ENCODE peak calls at places on chromosomes 2 and 18, in ten cellular contexts. A, M, K, P, C, H, Z, S, F and V are unnamed samples.

GRCh38 chr2:202064206-202064880 is 8.7 kb upstream of the KIAA2012 start:
- DNase-seq in A (no peak), M (peak; percentile 88), K (peak; percentile 71), P (no peak), C (peak; percentile 67), H (peak; percentile 2), Z (no peak), S (peak; percentile 70), F (peak; percentile 32), V (no peak)

GRCh38 chr2:200613692-200614091 is 27.9 kb downstream of the AOX1 start:
- DNase-seq in A (no peak), M (no peak), K (no peak), P (no peak), C (no peak), H (no peak), Z (no peak), S (no peak), F (no peak), V (peak; percentile 69)

GRCh38 chr2:240432820-240433801 is 2.4 kb upstream of the GPC1 start:
- DNase-seq in A (no peak), M (no peak), K (no peak), P (peak; percentile 11), C (no peak), H (no peak), Z (peak; percentile 13), S (peak; percentile 40), F (no peak), V (no peak)

GRCh38 chr2:41900299-41900698 is 147.5 kb upstream of the PKDCC start:
- DNase-seq in A (no peak), M (no peak), K (no peak), P (no peak), C (no peak), H (no peak), Z (no peak), S (no peak), F (no peak), V (no peak)

GRCh38 chr2:201781583-201782051 is 884 bp upstream of the ALS2 start:
- DNase-seq in A (no peak), M (no peak), K (no peak), P (no peak), C (no peak), H (peak; percentile 9), Z (peak; percentile 34), S (no peak), F (no peak), V (no peak)

GRCh38 chr2:63614983-63615945 is 26.5 kb downstream of the MDH1 start:
- DNase-seq in A (no peak), M (peak; percentile 66), K (peak; percentile 31), P (no peak), C (no peak), H (peak; percentile 57), Z (no peak), S (peak; percentile 85), F (peak; percentile 99), V (no peak)

GRCh38 chr2:210002158-210003157 is at the start of gene RPE:
- DNase-seq in A (peak; percentile 87), M (peak; percentile 94), K (peak; percentile 75), P (peak; percentile 97), C (peak; percentile 70), H (peak; percentile 89), Z (peak; percentile 97), S (peak; percentile 99), F (peak; percentile 97), V (peak; percentile 98)

GRCh38 chr2:11955314-11955713 is 208.9 kb downstream of the LPIN1 start:
- DNase-seq in A (no peak), M (no peak), K (no peak), P (no peak), C (no peak), H (no peak), Z (no peak), S (no peak), F (no peak), V (no peak)

GRCh38 chr2:68548396-68548795 is 81.0 kb downstream of the APLF start:
- DNase-seq in A (no peak), M (no peak), K (no peak), P (no peak), C (no peak), H (no peak), Z (no peak), S (no peak), F (no peak), V (no peak)

GRCh38 chr2:226674123-226674522 is 125.5 kb downstream of the IRS1 start:
- DNase-seq in A (no peak), M (no peak), K (no peak), P (no peak), C (no peak), H (no peak), Z (no peak), S (no peak), F (no peak), V (no peak)

GRCh38 chr2:174333502-174334277 is 1.1 kb upstream of the SP9 start:
- DNase-seq in A (no peak), M (no peak), K (no peak), P (no peak), C (no peak), H (no peak), Z (no peak), S (peak; percentile 76), F (peak; percentile 51), V (no peak)

GRCh38 chr18:48133675-48134251 is 203.3 kb upstream of the SMAD2 start:
- DNase-seq in A (no peak), M (no peak), K (peak; percentile 9), P (no peak), C (no peak), H (peak; percentile 66), Z (no peak), S (no peak), F (no peak), V (no peak)

GRCh38 chr2:175446201-175446600 is 264.7 kb upstream of the ATP5MC3 start:
- DNase-seq in A (no peak), M (no peak), K (no peak), P (no peak), C (no peak), H (no peak), Z (no peak), S (no peak), F (no peak), V (no peak)

GRCh38 chr18:986071-986470 is 81.4 kb downstream of the ADCYAP1 start:
- DNase-seq in A (no peak), M (no peak), K (no peak), P (no peak), C (no peak), H (no peak), Z (no peak), S (peak; percentile 66), F (peak; percentile 25), V (peak; percentile 48)

GRCh38 chr18:987325-988186 is 82.9 kb downstream of the ADCYAP1 start:
- DNase-seq in A (no peak), M (no peak), K (peak; percentile 16), P (no peak), C (no peak), H (peak; percentile 25), Z (no peak), S (no peak), F (no peak), V (no peak)

GRCh38 chr18:986552-986951 is 81.9 kb downstream of the ADCYAP1 start:
- DNase-seq in A (no peak), M (no peak), K (no peak), P (no peak), C (no peak), H (no peak), Z (no peak), S (no peak), F (no peak), V (no peak)

GRCh38 chr18:984004-984403 is 79.3 kb downstream of the ADCYAP1 start:
- DNase-seq in A (no peak), M (no peak), K (no peak), P (no peak), C (no peak), H (no peak), Z (no peak), S (no peak), F (no peak), V (no peak)

GRCh38 chr18:985301-985700 is 80.6 kb downstream of the ADCYAP1 start:
- DNase-seq in A (peak; percentile 31), M (no peak), K (no peak), P (peak; percentile 15), C (no peak), H (no peak), Z (no peak), S (peak; percentile 67), F (peak; percentile 52), V (peak; percentile 67)
- H3K4me3 ChIP-seq in A (no peak overlapping the region), M (no peak overlapping the region), K (no peak overlapping the region), P (no peak overlapping the region), C (no peak overlapping the region), H (no peak overlapping the region), Z (no peak overlapping the region), S (no peak overlapping the region), F (no peak overlapping the region), V (peak overlapping the region; percentile 16)

DNA sequence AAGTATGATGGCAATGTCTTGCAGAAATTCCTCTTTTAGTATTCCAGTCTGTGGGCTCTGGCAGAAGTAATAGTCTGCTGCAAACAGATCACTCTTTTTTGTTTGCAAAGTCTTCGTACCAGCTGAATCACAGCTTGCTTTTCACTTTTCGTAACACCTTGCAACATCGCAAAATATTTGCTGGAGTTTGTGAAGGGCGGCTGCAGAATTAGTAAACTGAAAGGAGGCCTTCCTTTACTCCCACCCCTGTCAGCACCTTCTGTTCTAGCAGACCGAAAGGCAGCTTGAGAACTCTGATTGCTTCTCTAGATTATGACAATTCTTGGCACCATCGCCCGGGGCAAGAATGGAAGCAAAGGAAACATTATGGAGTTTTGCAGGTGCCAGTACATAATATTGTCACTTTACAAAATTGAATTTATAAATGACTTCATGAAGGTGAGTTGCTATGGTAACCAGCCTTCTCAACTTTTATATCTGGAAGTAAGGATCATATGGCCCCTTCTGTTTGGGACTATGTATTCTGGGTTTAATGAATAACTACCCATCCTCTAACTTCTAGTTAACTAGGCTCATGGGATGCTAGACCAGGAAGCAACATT is 168.9 kb downstream of the TMEM247 start:
- DNase-seq in A (no peak), M (no peak), K (no peak), P (no peak), C (no peak), H (peak; percentile 25), Z (peak; percentile 33), S (no peak), F (no peak), V (no peak)
- H3K4me3 ChIP-seq in A (no peak overlapping the region), M (no peak overlapping the region), K (no peak overlapping the region), P (no peak overlapping the region), C (no peak overlapping the region), H (peak overlapping the region; percentile 14), Z (no peak overlapping the region), S (no peak overlapping the region), F (no peak overlapping the region), V (no peak overlapping the region)

DNA sequence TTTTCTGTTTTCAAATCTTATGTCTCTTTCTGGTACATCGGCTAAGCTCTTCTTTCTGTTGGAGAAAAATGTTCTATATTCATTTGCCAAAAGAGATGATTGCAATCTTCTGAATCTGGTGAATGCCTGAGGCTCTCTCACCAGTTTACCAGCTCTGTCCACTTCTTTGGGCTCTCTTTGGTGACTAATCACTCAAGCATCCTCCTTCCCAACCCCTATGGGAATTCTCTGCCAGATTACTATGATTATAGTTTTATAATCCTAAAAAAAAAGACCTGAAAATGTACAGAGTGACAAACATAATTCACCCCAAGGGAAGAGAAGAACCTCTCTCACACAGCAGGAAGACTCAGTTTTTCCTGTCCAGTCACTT is 187.3 kb downstream of the CAMKMT start:
- DNase-seq in A (no peak), M (no peak), K (peak; percentile 23), P (no peak), C (peak; percentile 30), H (peak; percentile 68), Z (no peak), S (no peak), F (peak; percentile 74), V (no peak)
- H3K4me3 ChIP-seq in A (no peak overlapping the region), M (no peak overlapping the region), K (no peak overlapping the region), P (no peak overlapping the region), C (no peak overlapping the region), H (peak overlapping the region; percentile 32), Z (no peak overlapping the region), S (no peak overlapping the region), F (no peak overlapping the region), V (no peak overlapping the region)

GRCh38 chr2:224136394-224136793 is 97.3 kb upstream of the SERPINE2 start:
- DNase-seq in A (no peak), M (no peak), K (no peak), P (no peak), C (no peak), H (no peak), Z (no peak), S (no peak), F (no peak), V (no peak)
- H3K4me3 ChIP-seq in A (no peak overlapping the region), M (no peak overlapping the region), K (no peak overlapping the region), P (no peak overlapping the region), C (no peak overlapping the region), H (no peak overlapping the region), Z (no peak overlapping the region), S (no peak overlapping the region), F (no peak overlapping the region), V (no peak overlapping the region)